ENCODE peak calls at places on chromosomes 6 and 20, in ten cellular contexts. K, B, O, U, E, N, T, F, X and G are unnamed samples.

GRCh38 chr6:105511639-105512038 is 108.8 kb upstream of the PREP start:
- DNase-seq in K (no peak), B (no peak), O (no peak), U (no peak), E (no peak), N (no peak), T (no peak), F (no peak), X (no peak), G (no peak)

GRCh38 chr20:33839591-33839990 is 28.4 kb downstream of the CHMP4B start:
- DNase-seq in K (no peak), B (no peak), O (peak; percentile 58), U (peak; percentile 66), E (no peak), N (no peak), T (no peak), F (no peak), X (no peak), G (peak; percentile 83)

GRCh38 chr6:169864148-169865030 is 113.0 kb downstream of the ERMARD start:
- DNase-seq in K (no peak), B (no peak), O (peak; percentile 51), U (no peak), E (no peak), N (peak; percentile 87), T (peak; percentile 65), F (no peak), X (no peak), G (peak; percentile 70)

GRCh38 chr20:60966031-60966430 is 286.0 kb upstream of the CDH4 start:
- DNase-seq in K (no peak), B (no peak), O (no peak), U (no peak), E (no peak), N (no peak), T (no peak), F (no peak), X (no peak), G (no peak)

GRCh38 chr20:711526-711925 is 35.9 kb upstream of the SCRT2 start:
- DNase-seq in K (no peak), B (no peak), O (no peak), U (no peak), E (no peak), N (no peak), T (peak; percentile 38), F (no peak), X (no peak), G (peak; percentile 13)

GRCh38 chr6:13613029-13613594 is 2.0 kb upstream of the NOL7 start:
- DNase-seq in K (no peak), B (no peak), O (no peak), U (no peak), E (no peak), N (peak; percentile 23), T (no peak), F (no peak), X (no peak), G (no peak)

GRCh38 chr6:26537846-26538571 is at the start of gene HMGN4:
- DNase-seq in K (peak; percentile 64), B (peak; percentile 93), O (peak; percentile 85), U (peak; percentile 80), E (peak; percentile 88), N (peak; percentile 93), T (peak; percentile 94), F (peak; percentile 92), X (peak; percentile 96), G (peak; percentile 67)

GRCh38 chr6:49969588-49969987 is at the start of gene DEFB113:
- DNase-seq in K (no peak), B (no peak), O (no peak), U (no peak), E (no peak), N (no peak), T (no peak), F (no peak), X (peak; percentile 7), G (no peak)

GRCh38 chr6:140427842-140428241 is 1053.4 kb upstream of the CITED2 start:
- DNase-seq in K (no peak), B (no peak), O (no peak), U (no peak), E (no peak), N (peak; percentile 4), T (no peak), F (no peak), X (no peak), G (no peak)

GRCh38 chr6:78597966-78598365 is 269.4 kb upstream of the IRAK1BP1 start:
- DNase-seq in K (no peak), B (no peak), O (no peak), U (no peak), E (no peak), N (no peak), T (no peak), F (no peak), X (no peak), G (no peak)

GRCh38 chr20:25290646-25291431 is 43.0 kb downstream of the PYGB start:
- DNase-seq in K (no peak), B (no peak), O (no peak), U (peak; percentile 14), E (no peak), N (no peak), T (peak; percentile 72), F (no peak), X (no peak), G (no peak)

GRCh38 chr6:144745434-144745833 is 460.3 kb downstream of the UTRN start:
- DNase-seq in K (no peak), B (no peak), O (no peak), U (no peak), E (no peak), N (no peak), T (no peak), F (no peak), X (no peak), G (no peak)

GRCh38 chr6:56581561-56581960 is 61.1 kb downstream of the DST start:
- DNase-seq in K (no peak), B (no peak), O (no peak), U (no peak), E (no peak), N (no peak), T (no peak), F (no peak), X (peak; percentile 59), G (no peak)

GRCh38 chr6:15682965-15683822 is 20.4 kb upstream of the DTNBP1 start:
- DNase-seq in K (no peak), B (no peak), O (peak; percentile 24), U (no peak), E (no peak), N (peak; percentile 40), T (no peak), F (no peak), X (no peak), G (no peak)

GRCh38 chr6:144064402-144064830 is 31.0 kb downstream of the SF3B5 start:
- DNase-seq in K (peak; percentile 17), B (peak; percentile 70), O (peak; percentile 51), U (peak; percentile 31), E (peak; percentile 76), N (peak; percentile 49), T (peak; percentile 94), F (peak; percentile 84), X (no peak), G (peak; percentile 34)

GRCh38 chr6:168160506-168161370 is 81.7 kb upstream of the FRMD1 start:
- DNase-seq in K (no peak), B (no peak), O (no peak), U (no peak), E (no peak), N (no peak), T (no peak), F (no peak), X (no peak), G (no peak)

GRCh38 chr20:40497781-40498691 is 191.0 kb downstream of the MAFB start:
- DNase-seq in K (peak; percentile 22), B (no peak), O (peak; percentile 10), U (peak; percentile 33), E (peak; percentile 89), N (no peak), T (peak; percentile 87), F (peak; percentile 84), X (peak; percentile 38), G (no peak)

GRCh38 chr6:30763618-30764489 is 19.5 kb upstream of the IER3 start:
- DNase-seq in K (no peak), B (peak; percentile 72), O (no peak), U (no peak), E (no peak), N (no peak), T (no peak), F (no peak), X (no peak), G (no peak)
- TF ChIP-seq CTCF in K (no peak), B (no peak), O (no peak), U (peak; percentile 37), E (no peak), N (no peak), T (no peak), F (no peak), X (no peak), G (no peak)

GRCh38 chr6:138099832-138100231 is 7.4 kb downstream of the PERP start:
- DNase-seq in K (no peak), B (no peak), O (no peak), U (no peak), E (no peak), N (no peak), T (no peak), F (no peak), X (peak; percentile 48), G (no peak)
- H3K4me1 ChIP-seq in K (no peaks in the 10 kb centered on the region), B (peaks cover 15% of the 10 kb centered on the region), O (no peaks in the 10 kb centered on the region), U (peaks cover 9% of the 10 kb centered on the region), E (no peaks in the 10 kb centered on the region), N (no peaks in the 10 kb centered on the region), T (no peaks in the 10 kb centered on the region), F (no peaks in the 10 kb centered on the region), X (peaks cover 8% of the 10 kb centered on the region), G (peaks cover 2% of the 10 kb centered on the region)

GRCh38 chr6:5014072-5014561 is 10.3 kb upstream of the RPP40 start:
- DNase-seq in K (no peak), B (no peak), O (no peak), U (no peak), E (no peak), N (no peak), T (no peak), F (no peak), X (no peak), G (no peak)
- TF ChIP-seq CTCF in K (no peak), B (no peak), O (no peak), U (no peak), E (no peak), N (no peak), T (no peak), F (no peak), X (no peak), G (no peak)

GRCh38 chr6:35309611-35310264 is 12.1 kb downstream of the DEF6 start:
- DNase-seq in K (no peak), B (no peak), O (no peak), U (no peak), E (no peak), N (no peak), T (peak; percentile 51), F (no peak), X (no peak), G (no peak)

GRCh38 chr6:35311390-35312075 is 13.9 kb downstream of the DEF6 start:
- DNase-seq in K (no peak), B (no peak), O (peak; percentile 43), U (no peak), E (no peak), N (peak; percentile 82), T (peak; percentile 92), F (no peak), X (no peak), G (no peak)

GRCh38 chr6:35312076-35312762 is 14.6 kb downstream of the DEF6 start:
- DNase-seq in K (no peak), B (no peak), O (no peak), U (no peak), E (no peak), N (no peak), T (peak; percentile 79), F (no peak), X (no peak), G (no peak)

GRCh38 chr6:35312763-35313125 is 15.1 kb downstream of the DEF6 start:
- DNase-seq in K (no peak), B (no peak), O (no peak), U (no peak), E (no peak), N (no peak), T (no peak), F (no peak), X (no peak), G (no peak)

GRCh38 chr6:35310265-35310831 is 12.7 kb downstream of the DEF6 start:
- DNase-seq in K (no peak), B (no peak), O (no peak), U (no peak), E (no peak), N (no peak), T (peak; percentile 72), F (no peak), X (no peak), G (no peak)
- H3K4me1 ChIP-seq in K (no peaks in the 10 kb centered on the region), B (peaks cover 5% of the 10 kb centered on the region), O (no peaks in the 10 kb centered on the region), U (no peaks in the 10 kb centered on the region), E (peaks cover 21% of the 10 kb centered on the region), N (peaks cover 44% of the 10 kb centered on the region), T (peaks cover 99% of the 10 kb centered on the region), F (peaks cover 12% of the 10 kb centered on the region), X (no peaks in the 10 kb centered on the region), G (peaks cover 3% of the 10 kb centered on the region)